ENCODE peak calls at places on chromosome 16, in seven cellular contexts. One of them, this sample, is unnamed.

GRCh38 chr16:87074635-87075318 is 242.4 kb downstream of the C16orf95 start:
- DNase-seq in mesenchymal stem cell: no peak
- DNase-seq in H9: no peak
- DNase-seq in mesendoderm: no peak
- DNase-seq in H1: no peak
- DNase-seq in IMR-90: no peak
- DNase-seq in neuronal stem cell: no peak
- DNase-seq in this sample: no peak

GRCh38 chr16:77574867-77575619 is 140.2 kb upstream of the ADAMTS18 start:
- DNase-seq in IMR-90: no peak
- DNase-seq in H1: no peak
- DNase-seq in mesendoderm: no peak
- DNase-seq in neuronal stem cell: no peak
- DNase-seq in mesenchymal stem cell: peak
- DNase-seq in H9: no peak
- DNase-seq in this sample: no peak

GRCh38 chr16:55494994-55495421 is 13.9 kb upstream of the LPCAT2 start:
- DNase-seq in neuronal stem cell: no peak
- DNase-seq in H9: peak
- DNase-seq in mesenchymal stem cell: peak
- DNase-seq in H1: no peak
- DNase-seq in mesendoderm: peak
- DNase-seq in IMR-90: peak
- DNase-seq in this sample: no peak

GRCh38 chr16:47873434-47873833 is 282.4 kb downstream of the ABCC12 start:
- DNase-seq in H9: no peak
- DNase-seq in mesendoderm: no peak
- DNase-seq in H1: no peak
- DNase-seq in mesenchymal stem cell: no peak
- DNase-seq in neuronal stem cell: no peak
- DNase-seq in IMR-90: no peak
- DNase-seq in this sample: no peak

GRCh38 chr16:58661199-58661830 is 23.3 kb downstream of the SLC38A7 start:
- DNase-seq in IMR-90: peak
- DNase-seq in mesendoderm: peak
- DNase-seq in H9: peak
- DNase-seq in mesenchymal stem cell: peak
- DNase-seq in neuronal stem cell: peak
- DNase-seq in H1: peak
- DNase-seq in this sample: peak

GRCh38 chr16:47920709-47921108 is 235.1 kb downstream of the ABCC12 start:
- DNase-seq in mesenchymal stem cell: no peak
- DNase-seq in H9: no peak
- DNase-seq in mesendoderm: no peak
- DNase-seq in IMR-90: no peak
- DNase-seq in neuronal stem cell: no peak
- DNase-seq in H1: no peak
- DNase-seq in this sample: peak

GRCh38 chr16:13550254-13550653 is 369.7 kb upstream of the ERCC4 start:
- DNase-seq in neuronal stem cell: no peak
- DNase-seq in H9: no peak
- DNase-seq in IMR-90: no peak
- DNase-seq in mesenchymal stem cell: no peak
- DNase-seq in mesendoderm: no peak
- DNase-seq in H1: no peak
- DNase-seq in this sample: no peak

GRCh38 chr16:8958344-8958808 is 5.3 kb downstream of the USP7 start:
- DNase-seq in H1: no peak
- DNase-seq in H9: no peak
- DNase-seq in neuronal stem cell: no peak
- DNase-seq in mesenchymal stem cell: peak
- DNase-seq in mesendoderm: peak
- DNase-seq in IMR-90: peak
- DNase-seq in this sample: no peak

GRCh38 chr16:21083729-21084268 is 66.8 kb downstream of the DNAH3 start:
- DNase-seq in H9: peak
- DNase-seq in H1: peak
- DNase-seq in IMR-90: peak
- DNase-seq in mesenchymal stem cell: peak
- DNase-seq in neuronal stem cell: peak
- DNase-seq in mesendoderm: peak
- DNase-seq in this sample: peak

GRCh38 chr16:87190288-87191240 is 126.6 kb downstream of the C16orf95 start:
- DNase-seq in H1: no peak
- DNase-seq in H9: no peak
- DNase-seq in neuronal stem cell: no peak
- DNase-seq in mesenchymal stem cell: no peak
- DNase-seq in mesendoderm: no peak
- DNase-seq in IMR-90: no peak
- DNase-seq in this sample: no peak

GRCh38 chr16:3599121-3599520 is 12.3 kb downstream of the SLX4 start:
- DNase-seq in neuronal stem cell: no peak
- DNase-seq in mesendoderm: no peak
- DNase-seq in IMR-90: no peak
- DNase-seq in H9: no peak
- DNase-seq in mesenchymal stem cell: no peak
- DNase-seq in H1: no peak
- DNase-seq in this sample: no peak

GRCh38 chr16:31460582-31461002 is 1.3 kb downstream of the ARMC5 start:
- DNase-seq in neuronal stem cell: no peak
- DNase-seq in mesendoderm: peak
- DNase-seq in IMR-90: peak
- DNase-seq in H9: no peak
- DNase-seq in H1: no peak
- DNase-seq in mesenchymal stem cell: peak
- DNase-seq in this sample: peak

GRCh38 chr16:89700100-89700648 is 1.3 kb downstream of the SPATA2L start:
- DNase-seq in neuronal stem cell: peak
- DNase-seq in H9: peak
- DNase-seq in mesendoderm: peak
- DNase-seq in H1: peak
- DNase-seq in mesenchymal stem cell: peak
- DNase-seq in IMR-90: peak
- DNase-seq in this sample: peak

GRCh38 chr16:89700649-89701424 is 668 bp downstream of the SPATA2L start:
- DNase-seq in mesendoderm: peak
- DNase-seq in H1: no peak
- DNase-seq in IMR-90: peak
- DNase-seq in mesenchymal stem cell: peak
- DNase-seq in neuronal stem cell: no peak
- DNase-seq in H9: peak
- DNase-seq in this sample: peak

GRCh38 chr16:89705006-89705405 is 3.5 kb upstream of the SPATA2L start:
- DNase-seq in H1: no peak
- DNase-seq in mesendoderm: no peak
- DNase-seq in IMR-90: no peak
- DNase-seq in neuronal stem cell: no peak
- DNase-seq in H9: no peak
- DNase-seq in mesenchymal stem cell: no peak
- DNase-seq in this sample: no peak

GRCh38 chr16:89704281-89704680 is 2.8 kb upstream of the SPATA2L start:
- DNase-seq in mesenchymal stem cell: no peak
- DNase-seq in mesendoderm: no peak
- DNase-seq in H1: no peak
- DNase-seq in IMR-90: no peak
- DNase-seq in neuronal stem cell: no peak
- DNase-seq in H9: no peak
- DNase-seq in this sample: no peak

GRCh38 chr16:89701425-89702406 is at the start of gene SPATA2L:
- DNase-seq in neuronal stem cell: peak
- DNase-seq in mesenchymal stem cell: peak
- DNase-seq in H9: peak
- DNase-seq in H1: peak
- DNase-seq in IMR-90: peak
- DNase-seq in mesendoderm: peak
- DNase-seq in this sample: peak
- H3K23ac ChIP-seq in neuronal stem cell: peak
- H3K23ac ChIP-seq in mesenchymal stem cell: peak
- H3K23ac ChIP-seq in H9: no peak
- H3K23ac ChIP-seq in H1: no peak
- H3K23ac ChIP-seq in IMR-90: no peak
- H3K23ac ChIP-seq in mesendoderm: peak
- H3K23ac ChIP-seq in this sample: no peak

GRCh38 chr16:73313950-73314349 is 266.0 kb upstream of the ZFHX3 start:
- DNase-seq in mesenchymal stem cell: no peak
- DNase-seq in neuronal stem cell: no peak
- DNase-seq in IMR-90: no peak
- DNase-seq in H9: no peak
- DNase-seq in mesendoderm: no peak
- DNase-seq in H1: no peak
- DNase-seq in this sample: no peak

GRCh38 chr16:73315645-73316044 is 267.7 kb upstream of the ZFHX3 start:
- DNase-seq in neuronal stem cell: no peak
- DNase-seq in mesenchymal stem cell: no peak
- DNase-seq in H1: no peak
- DNase-seq in IMR-90: no peak
- DNase-seq in H9: no peak
- DNase-seq in mesendoderm: no peak
- DNase-seq in this sample: no peak

GRCh38 chr16:73323880-73324279 is 276.0 kb upstream of the ZFHX3 start:
- DNase-seq in neuronal stem cell: no peak
- DNase-seq in H9: no peak
- DNase-seq in mesenchymal stem cell: no peak
- DNase-seq in IMR-90: no peak
- DNase-seq in mesendoderm: no peak
- DNase-seq in H1: no peak
- DNase-seq in this sample: no peak

GRCh38 chr16:73321942-73322341 is 274.0 kb upstream of the ZFHX3 start:
- DNase-seq in IMR-90: no peak
- DNase-seq in neuronal stem cell: no peak
- DNase-seq in H9: no peak
- DNase-seq in mesendoderm: no peak
- DNase-seq in mesenchymal stem cell: no peak
- DNase-seq in H1: no peak
- DNase-seq in this sample: no peak

DNA sequence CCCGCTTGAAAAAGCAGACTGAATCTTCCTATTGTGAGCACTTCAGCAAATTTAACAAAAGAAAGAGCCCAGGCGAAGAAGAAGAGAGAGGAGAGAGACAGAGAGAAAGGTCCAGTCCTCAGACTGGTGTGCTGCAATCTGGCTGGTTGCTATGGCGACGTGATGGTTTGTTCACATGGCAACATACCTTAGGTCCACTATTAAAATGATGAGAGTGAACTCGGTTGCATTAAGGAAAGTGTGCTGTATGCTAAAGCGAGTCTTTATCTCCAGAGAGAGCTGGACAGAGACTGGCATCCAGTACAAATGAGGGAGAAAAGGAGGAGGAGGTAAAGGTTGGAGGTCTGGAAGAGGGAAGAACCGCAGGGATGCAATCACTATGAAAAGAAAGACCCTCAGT is 271.8 kb upstream of the ZFHX3 start:
- DNase-seq in mesendoderm: peak
- DNase-seq in IMR-90: no peak
- DNase-seq in H9: no peak
- DNase-seq in neuronal stem cell: peak
- DNase-seq in mesenchymal stem cell: no peak
- DNase-seq in H1: no peak
- DNase-seq in this sample: no peak
- H2BK120ac ChIP-seq in mesendoderm: no peak
- H2BK120ac ChIP-seq in IMR-90: no peak
- H2BK120ac ChIP-seq in H9: no peak
- H2BK120ac ChIP-seq in neuronal stem cell: no peak
- H2BK120ac ChIP-seq in mesenchymal stem cell: no peak
- H2BK120ac ChIP-seq in H1: no peak
- H2BK120ac ChIP-seq in this sample: no peak

GRCh38 chr16:2586241-2586640 is 48.4 kb downstream of the PDPK1 start:
- DNase-seq in H1: no peak
- DNase-seq in IMR-90: no peak
- DNase-seq in mesendoderm: peak
- DNase-seq in mesenchymal stem cell: no peak
- DNase-seq in neuronal stem cell: no peak
- DNase-seq in H9: peak
- DNase-seq in this sample: no peak

GRCh38 chr16:2587891-2588565 is 50.2 kb downstream of the PDPK1 start:
- DNase-seq in H1: no peak
- DNase-seq in mesendoderm: no peak
- DNase-seq in mesenchymal stem cell: no peak
- DNase-seq in H9: no peak
- DNase-seq in neuronal stem cell: no peak
- DNase-seq in IMR-90: no peak
- DNase-seq in this sample: no peak

GRCh38 chr16:2585651-2586081 is 47.8 kb downstream of the PDPK1 start:
- DNase-seq in H9: peak
- DNase-seq in IMR-90: no peak
- DNase-seq in mesendoderm: no peak
- DNase-seq in H1: no peak
- DNase-seq in neuronal stem cell: no peak
- DNase-seq in mesenchymal stem cell: no peak
- DNase-seq in this sample: no peak

GRCh38 chr16:2586901-2587480 is 49.2 kb downstream of the PDPK1 start:
- DNase-seq in neuronal stem cell: no peak
- DNase-seq in IMR-90: no peak
- DNase-seq in mesenchymal stem cell: no peak
- DNase-seq in mesendoderm: no peak
- DNase-seq in H1: no peak
- DNase-seq in H9: peak
- DNase-seq in this sample: no peak

DNA sequence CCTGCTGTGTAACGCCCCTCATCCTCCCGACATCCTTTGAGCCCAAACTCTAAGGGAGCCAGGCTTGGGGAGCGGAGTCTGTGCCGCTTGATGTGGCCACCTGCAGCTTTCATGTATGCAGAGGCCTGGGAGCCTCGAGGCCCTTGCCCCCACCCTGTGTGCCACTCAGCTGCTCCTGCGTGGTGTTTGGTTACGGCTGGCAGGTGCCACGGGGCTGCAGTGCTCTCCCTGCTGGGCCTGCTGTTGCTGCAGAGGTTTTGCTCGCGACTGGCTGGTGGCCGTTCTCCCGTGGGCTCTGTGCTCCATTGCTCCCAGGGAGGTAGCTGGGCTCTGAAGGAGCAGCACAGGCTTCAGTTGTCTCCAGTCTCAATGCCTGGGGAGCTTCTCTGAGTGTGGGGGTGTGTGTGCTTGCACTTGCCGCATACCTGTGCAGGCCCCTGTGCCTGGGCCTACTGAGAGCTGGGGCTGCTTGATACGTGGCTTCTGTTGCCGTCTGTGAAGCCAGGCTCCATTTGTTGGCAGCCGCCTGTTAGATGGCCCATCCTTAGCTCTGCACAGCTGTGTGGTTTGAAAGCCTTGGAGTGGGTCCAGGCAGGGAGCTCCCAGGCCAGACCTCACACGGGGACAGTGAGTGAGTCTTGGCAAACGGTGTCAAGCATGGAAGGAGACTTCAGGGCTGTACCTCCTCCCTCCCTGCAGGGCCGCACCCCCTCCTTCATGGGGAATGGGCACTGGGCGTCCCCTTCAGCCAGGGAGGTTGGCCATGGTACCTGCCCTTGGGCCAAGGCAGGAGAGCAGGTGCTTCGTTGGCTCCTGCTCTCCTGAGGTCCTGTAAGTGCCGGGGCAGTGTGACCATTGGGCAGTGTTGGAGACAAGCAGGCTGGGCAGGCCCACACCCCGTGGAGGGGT is 47.2 kb downstream of the PDPK1 start:
- DNase-seq in IMR-90: peak
- DNase-seq in mesenchymal stem cell: no peak
- DNase-seq in mesendoderm: no peak
- DNase-seq in neuronal stem cell: no peak
- DNase-seq in H1: no peak
- DNase-seq in H9: no peak
- DNase-seq in this sample: no peak
- H3K23ac ChIP-seq in IMR-90: no peak
- H3K23ac ChIP-seq in mesenchymal stem cell: no peak
- H3K23ac ChIP-seq in mesendoderm: no peak
- H3K23ac ChIP-seq in neuronal stem cell: no peak
- H3K23ac ChIP-seq in H1: no peak
- H3K23ac ChIP-seq in H9: no peak
- H3K23ac ChIP-seq in this sample: no peak

GRCh38 chr16:19314718-19315425 is 29.3 kb downstream of the CLEC19A start:
- DNase-seq in H1: no peak
- DNase-seq in mesendoderm: no peak
- DNase-seq in neuronal stem cell: no peak
- DNase-seq in mesenchymal stem cell: no peak
- DNase-seq in H9: no peak
- DNase-seq in IMR-90: no peak
- DNase-seq in this sample: no peak
- H2BK120ac ChIP-seq in H1: no peak
- H2BK120ac ChIP-seq in mesendoderm: no peak
- H2BK120ac ChIP-seq in neuronal stem cell: no peak
- H2BK120ac ChIP-seq in mesenchymal stem cell: no peak
- H2BK120ac ChIP-seq in H9: no peak
- H2BK120ac ChIP-seq in IMR-90: no peak
- H2BK120ac ChIP-seq in this sample: no peak